ENCODE peak calls at places on chromosomes 3 and 15, in seven cellular contexts. R is retinal pigment epithelial cell, N is GM23338, D is left lung, A is HL-60, F is brain microvascular endothelial cell, E is AG09319. H is an unnamed sample.

GRCh38 chr3:31606453-31606852 is 73.7 kb downstream of the STT3B start:
- DNase-seq in R (no peak), N (peak; percentile 13), D (no peak), A (no peak), F (no peak), E (no peak), H (no peak)

GRCh38 chr15:91948001-91948608 is 94.6 kb downstream of the SLCO3A1 start:
- DNase-seq in R (peak; percentile 61), N (peak; percentile 64), D (peak; percentile 52), A (no peak), F (no peak), E (no peak), H (peak; percentile 63)

GRCh38 chr3:54917172-54917571 is 10.7 kb downstream of the LRTM1 start:
- DNase-seq in R (no peak), N (no peak), D (no peak), A (no peak), F (no peak), E (peak; percentile 80), H (no peak)

GRCh38 chr3:50211930-50212329 is 6.9 kb downstream of the SLC38A3 start:
- DNase-seq in R (no peak), N (no peak), D (no peak), A (peak; percentile 47), F (no peak), E (peak; percentile 8), H (no peak)

GRCh38 chr3:129161860-129162271 is 1.0 kb upstream of the ISY1 start:
- DNase-seq in R (no peak), N (peak; percentile 30), D (no peak), A (peak; percentile 51), F (no peak), E (no peak), H (no peak)

GRCh38 chr3:72947715-72948507 is 48.7 kb upstream of the PPP4R2 start:
- DNase-seq in R (no peak), N (no peak), D (no peak), A (no peak), F (no peak), E (no peak), H (no peak)

GRCh38 chr3:171334465-171334811 is 125.8 kb downstream of the TNIK start:
- DNase-seq in R (no peak), N (no peak), D (peak; percentile 73), A (no peak), F (no peak), E (no peak), H (peak; percentile 95)

GRCh38 chr3:149010504-149010951 is 19.2 kb downstream of the GYG1 start:
- DNase-seq in R (peak; percentile 77), N (no peak), D (no peak), A (no peak), F (no peak), E (no peak), H (no peak)

GRCh38 chr3:145865329-145865904 is 295.6 kb downstream of the PLOD2 start:
- DNase-seq in R (no peak), N (no peak), D (no peak), A (no peak), F (no peak), E (no peak), H (no peak)

GRCh38 chr15:74791667-74792066 is 9.8 kb downstream of the CSK start:
- DNase-seq in R (no peak), N (no peak), D (no peak), A (no peak), F (no peak), E (no peak), H (no peak)

GRCh38 chr3:13772321-13772745 is 107.5 kb downstream of the WNT7A start:
- DNase-seq in R (no peak), N (no peak), D (no peak), A (no peak), F (no peak), E (no peak), H (no peak)

GRCh38 chr3:56771376-56771775 is 30.4 kb downstream of the ARHGEF3 start:
- DNase-seq in R (no peak), N (no peak), D (no peak), A (no peak), F (no peak), E (no peak), H (no peak)

GRCh38 chr3:100682056-100682853 is 27.0 kb upstream of the TFG start:
- DNase-seq in R (no peak), N (peak; percentile 2), D (no peak), A (no peak), F (no peak), E (no peak), H (no peak)

GRCh38 chr15:41607033-41607432 is 48.0 kb downstream of the TYRO3 start:
- DNase-seq in R (peak; percentile 22), N (no peak), D (no peak), A (no peak), F (peak; percentile 53), E (peak; percentile 55), H (peak; percentile 32)

GRCh38 chr15:99086327-99086667 is 18.6 kb upstream of the SYNM start:
- DNase-seq in R (no peak), N (no peak), D (no peak), A (no peak), F (no peak), E (no peak), H (no peak)

GRCh38 chr3:17025594-17026139 is 140.9 kb downstream of the PLCL2 start:
- DNase-seq in R (no peak), N (no peak), D (no peak), A (no peak), F (no peak), E (no peak), H (no peak)

GRCh38 chr3:134718736-134719135 is 67.9 kb upstream of the KY start:
- DNase-seq in R (peak; percentile 51), N (no peak), D (no peak), A (no peak), F (no peak), E (no peak), H (no peak)

GRCh38 chr3:56115698-56116097 is 352.6 kb downstream of the ERC2 start:
- DNase-seq in R (no peak), N (peak; percentile 84), D (no peak), A (no peak), F (no peak), E (no peak), H (no peak)

GRCh38 chr15:48925714-48926223 is 38.0 kb downstream of the SHC4 start:
- DNase-seq in R (no peak), N (no peak), D (no peak), A (no peak), F (peak; percentile 89), E (peak; percentile 63), H (peak; percentile 33)

GRCh38 chr3:38131621-38132369 is 5.1 kb downstream of the ACAA1 start:
- DNase-seq in R (no peak), N (peak; percentile 90), D (peak; percentile 35), A (peak; percentile 47), F (peak; percentile 45), E (no peak), H (no peak)

GRCh38 chr15:42826251-42826890 is 89.4 kb upstream of the CDAN1 start:
- DNase-seq in R (no peak), N (no peak), D (no peak), A (no peak), F (no peak), E (no peak), H (no peak)

GRCh38 chr15:25905140-25905539 is 42.0 kb upstream of the ATP10A start:
- DNase-seq in R (no peak), N (no peak), D (no peak), A (no peak), F (peak; percentile 52), E (peak; percentile 55), H (peak; percentile 77)

GRCh38 chr3:110479676-110480075 is 591.9 kb upstream of the NECTIN3 start:
- DNase-seq in R (no peak), N (no peak), D (no peak), A (no peak), F (no peak), E (no peak), H (no peak)

GRCh38 chr15:40877691-40878090 is 3.7 kb upstream of the RHOV start:
- DNase-seq in R (no peak), N (no peak), D (no peak), A (no peak), F (no peak), E (no peak), H (no peak)

GRCh38 chr3:139532996-139533395 is 6.5 kb downstream of the RBP1 start:
- DNase-seq in R (no peak), N (no peak), D (no peak), A (no peak), F (no peak), E (no peak), H (no peak)

DNA sequence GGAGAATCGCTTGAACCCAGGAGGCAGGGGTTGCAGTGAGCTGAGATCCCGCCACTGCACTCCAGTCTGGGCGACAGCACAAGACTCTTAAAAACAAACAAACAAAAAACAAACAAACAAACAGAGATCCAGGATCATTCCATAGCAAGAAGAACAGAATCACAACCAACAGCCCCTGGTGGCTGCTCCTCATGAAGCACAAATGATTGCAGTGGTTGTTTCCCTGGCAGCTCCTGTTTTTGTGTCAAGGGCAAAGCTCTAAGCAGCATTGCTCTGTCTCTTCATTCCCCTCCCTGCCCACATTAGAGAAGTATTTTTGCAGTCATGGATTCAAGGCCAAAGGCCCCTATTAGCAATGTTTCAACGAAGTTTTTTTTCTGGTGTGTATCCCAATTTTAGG is 25.8 kb upstream of the BLM start:
- DNase-seq in R (no peak), N (peak; percentile 25), D (no peak), A (no peak), F (no peak), E (no peak), H (no peak)
- TF ChIP-seq CTCF in R (no peak), N (no peak), D (no peak), A (no peak), F (peak; percentile 41), E (no peak), H (no peak)

GRCh38 chr15:63610209-63610841 is 13.1 kb downstream of the FBXL22 start:
- DNase-seq in R (peak; percentile 97), N (peak; percentile 91), D (peak; percentile 63), A (peak; percentile 77), F (peak; percentile 86), E (peak; percentile 48), H (peak; percentile 78)
- TF ChIP-seq CTCF in R (peak; percentile 88), N (peak; percentile 93), D (peak; percentile 64), A (peak; percentile 73), F (peak; percentile 87), E (peak; percentile 85), H (peak; percentile 76)

GRCh38 chr3:122928396-122929187 is 99.0 kb downstream of the SEMA5B start:
- DNase-seq in R (no peak), N (no peak), D (no peak), A (no peak), F (no peak), E (no peak), H (no peak)
- TF ChIP-seq CTCF in R (no peak), N (no peak), D (no peak), A (no peak), F (no peak), E (no peak), H (no peak)

DNA sequence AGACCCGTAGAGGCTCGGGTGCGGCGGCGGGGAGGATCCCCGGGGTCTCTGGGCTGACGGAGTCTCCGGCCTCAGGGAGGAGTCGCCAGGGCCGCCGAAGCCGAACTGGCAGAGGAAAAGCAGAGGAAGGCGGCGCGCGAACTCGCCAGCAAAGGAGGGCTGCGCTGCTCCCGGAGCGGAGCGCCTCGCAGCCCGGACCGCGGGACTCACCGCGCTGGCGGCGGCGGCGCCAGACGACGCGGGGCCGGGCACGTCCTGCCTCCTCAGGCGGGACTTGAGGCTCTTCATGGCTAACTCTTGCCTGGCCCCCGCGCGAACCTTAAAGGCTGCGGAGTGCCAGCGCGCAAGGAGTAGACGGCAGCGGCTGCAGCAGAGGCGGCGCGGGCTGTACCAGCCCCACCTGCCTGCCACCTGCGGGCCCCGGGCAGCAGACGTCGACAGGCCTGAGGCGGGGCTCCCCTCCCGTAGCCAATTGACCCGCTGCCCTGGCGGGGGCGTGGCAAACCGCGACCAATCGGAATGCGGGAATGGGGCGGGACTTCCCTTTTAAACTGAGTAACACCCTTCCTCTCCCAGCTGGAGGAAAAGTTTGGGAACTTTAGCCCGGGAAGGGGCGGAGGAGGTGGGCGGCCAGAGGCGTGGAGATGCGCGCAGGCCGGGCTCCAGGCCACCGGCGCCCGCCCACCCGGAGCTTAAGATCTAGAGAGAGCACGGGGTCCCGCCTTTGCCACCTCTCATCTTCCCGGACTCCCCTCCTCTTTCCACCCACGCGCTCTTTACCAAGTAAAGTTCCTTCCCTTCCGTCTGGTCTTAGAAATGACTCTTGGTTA is at the start of gene UACA:
- DNase-seq in R (peak; percentile 91), N (peak; percentile 99), D (peak; percentile 91), A (peak; percentile 89), F (peak; percentile 98), E (peak; percentile 90), H (no peak)
- TF ChIP-seq CTCF in R (no peak), N (no peak), D (no peak), A (no peak), F (no peak), E (no peak), H (no peak)